ENCODE peak calls at places on chromosomes 5 and 9, in five cellular contexts. Q is GM23338, V is mucosa of descending colon, T is Peyer's patch, N is WTC11. U is an unnamed sample.

GRCh38 chr5:120655828-120656435 is 191.8 kb downstream of the PRR16 start:
- DNase-seq in Q (peak; percentile 51), V (no peak), T (peak; percentile 48), N (peak; percentile 59), U (no peak)

GRCh38 chr5:87885727-87886126 is 382.9 kb downstream of the TMEM161B start:
- DNase-seq in Q (no peak), V (no peak), T (no peak), N (no peak), U (no peak)

GRCh38 chr9:96317335-96317980 is 15.5 kb upstream of the HSD17B3 start:
- DNase-seq in Q (peak; percentile 75), V (peak; percentile 51), T (peak; percentile 73), N (no peak), U (peak; percentile 25)

GRCh38 chr9:137053944-137054931 is at the start of gene ENTPD2:
- DNase-seq in Q (peak; percentile 70), V (peak; percentile 89), T (peak; percentile 86), N (peak; percentile 56), U (peak; percentile 36)

GRCh38 chr5:88882321-88883038 is 504 bp downstream of the MEF2C start:
- DNase-seq in Q (no peak), V (no peak), T (no peak), N (no peak), U (no peak)

GRCh38 chr5:132962429-132962928 is 955 bp downstream of the AFF4 start:
- DNase-seq in Q (peak; percentile 62), V (no peak), T (peak; percentile 52), N (no peak), U (no peak)

GRCh38 chr5:116456036-116456435 is 118.6 kb downstream of the SEMA6A start:
- DNase-seq in Q (no peak), V (no peak), T (no peak), N (no peak), U (no peak)

GRCh38 chr9:35910613-35911488 is 1.6 kb downstream of the SPAAR start:
- DNase-seq in Q (peak; percentile 65), V (peak; percentile 74), T (peak; percentile 85), N (no peak), U (no peak)

GRCh38 chr5:124902097-124902821 is 155.8 kb upstream of the ZNF608 start:
- DNase-seq in Q (no peak), V (no peak), T (peak; percentile 74), N (no peak), U (peak; percentile 37)

GRCh38 chr9:3962467-3962866 is 337.4 kb downstream of the GLIS3 start:
- DNase-seq in Q (no peak), V (no peak), T (no peak), N (no peak), U (no peak)

GRCh38 chr9:37017546-37017945 is 16.5 kb downstream of the PAX5 start:
- DNase-seq in Q (no peak), V (no peak), T (no peak), N (no peak), U (no peak)

GRCh38 chr9:14400658-14400995 is 86.7 kb upstream of the NFIB start:
- DNase-seq in Q (peak; percentile 88), V (no peak), T (no peak), N (peak; percentile 37), U (no peak)

GRCh38 chr5:179805529-179806249 is 977 bp downstream of the MGAT4B start:
- DNase-seq in Q (peak; percentile 65), V (peak; percentile 70), T (no peak), N (peak; percentile 39), U (peak; percentile 46)

GRCh38 chr5:122705876-122706275 is 69.0 kb upstream of the SNX2 start:
- DNase-seq in Q (no peak), V (no peak), T (no peak), N (no peak), U (no peak)

GRCh38 chr5:125700380-125700856 is 722.8 kb upstream of the GRAMD2B start:
- DNase-seq in Q (no peak), V (no peak), T (no peak), N (no peak), U (no peak)

GRCh38 chr9:14372437-14373318 is 58.7 kb upstream of the NFIB start:
- DNase-seq in Q (peak; percentile 77), V (no peak), T (peak; percentile 53), N (no peak), U (no peak)

GRCh38 chr5:170149206-170149515 is 43.5 kb downstream of the FOXI1 start:
- DNase-seq in Q (no peak), V (no peak), T (no peak), N (no peak), U (no peak)

GRCh38 chr5:122102825-122103224 is 24.8 kb upstream of the LOX start:
- DNase-seq in Q (no peak), V (no peak), T (no peak), N (no peak), U (no peak)

GRCh38 chr5:136064510-136064909 is 35.7 kb downstream of the TGFBI start:
- DNase-seq in Q (no peak), V (no peak), T (no peak), N (no peak), U (no peak)

GRCh38 chr5:134837530-134838181 is 8.1 kb upstream of the C5orf24 start:
- DNase-seq in Q (no peak), V (no peak), T (no peak), N (no peak), U (no peak)

GRCh38 chr5:137164536-137164935 is 334.6 kb downstream of the SPOCK1 start:
- DNase-seq in Q (no peak), V (no peak), T (no peak), N (no peak), U (no peak)

GRCh38 chr5:134411228-134411545 is 494 bp downstream of the CDKN2AIPNL start:
- DNase-seq in Q (no peak), V (no peak), T (no peak), N (no peak), U (no peak)

GRCh38 chr5:98927242-98927987 is 1.4 kb downstream of the CHD1 start:
- DNase-seq in Q (peak; percentile 45), V (peak; percentile 39), T (peak; percentile 81), N (no peak), U (no peak)

GRCh38 chr9:110217656-110218099 is 9.7 kb upstream of the C9orf152 start:
- DNase-seq in Q (peak; percentile 78), V (no peak), T (no peak), N (no peak), U (no peak)

GRCh38 chr9:134205636-134206316 is 41.4 kb upstream of the RNU6ATAC start:
- DNase-seq in Q (no peak), V (no peak), T (peak; percentile 63), N (no peak), U (no peak)

GRCh38 chr5:147613359-147613758 is 103.5 kb upstream of the DPYSL3 start:
- DNase-seq in Q (no peak), V (no peak), T (no peak), N (no peak), U (no peak)

GRCh38 chr5:127447822-127448221 is 69.6 kb upstream of the PRRC1 start:
- DNase-seq in Q (no peak), V (no peak), T (no peak), N (no peak), U (no peak)

DNA sequence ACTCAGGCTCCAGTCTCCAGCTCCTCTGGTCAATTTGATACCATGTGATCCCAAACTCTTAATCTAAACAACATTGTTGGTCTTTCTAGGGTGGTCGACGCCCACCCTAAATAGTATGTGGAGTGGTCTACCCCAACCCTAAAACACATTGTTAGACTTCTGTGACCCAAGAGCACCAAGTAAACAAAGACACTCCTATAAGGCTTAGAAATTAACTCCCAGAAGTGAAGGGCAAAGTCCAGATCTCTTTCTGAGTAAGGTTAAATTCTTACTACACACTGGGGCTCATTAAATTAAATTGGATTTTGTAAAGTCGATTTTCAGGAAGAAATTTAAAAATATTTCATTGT is 75.0 kb downstream of the SLC44A1 start:
- DNase-seq in Q (no peak), V (no peak), T (no peak), N (no peak), U (no peak)
- TF ChIP-seq CTCF in Q (no peak), V (no peak), T (no peak), N (no peak), U (no peak)

DNA sequence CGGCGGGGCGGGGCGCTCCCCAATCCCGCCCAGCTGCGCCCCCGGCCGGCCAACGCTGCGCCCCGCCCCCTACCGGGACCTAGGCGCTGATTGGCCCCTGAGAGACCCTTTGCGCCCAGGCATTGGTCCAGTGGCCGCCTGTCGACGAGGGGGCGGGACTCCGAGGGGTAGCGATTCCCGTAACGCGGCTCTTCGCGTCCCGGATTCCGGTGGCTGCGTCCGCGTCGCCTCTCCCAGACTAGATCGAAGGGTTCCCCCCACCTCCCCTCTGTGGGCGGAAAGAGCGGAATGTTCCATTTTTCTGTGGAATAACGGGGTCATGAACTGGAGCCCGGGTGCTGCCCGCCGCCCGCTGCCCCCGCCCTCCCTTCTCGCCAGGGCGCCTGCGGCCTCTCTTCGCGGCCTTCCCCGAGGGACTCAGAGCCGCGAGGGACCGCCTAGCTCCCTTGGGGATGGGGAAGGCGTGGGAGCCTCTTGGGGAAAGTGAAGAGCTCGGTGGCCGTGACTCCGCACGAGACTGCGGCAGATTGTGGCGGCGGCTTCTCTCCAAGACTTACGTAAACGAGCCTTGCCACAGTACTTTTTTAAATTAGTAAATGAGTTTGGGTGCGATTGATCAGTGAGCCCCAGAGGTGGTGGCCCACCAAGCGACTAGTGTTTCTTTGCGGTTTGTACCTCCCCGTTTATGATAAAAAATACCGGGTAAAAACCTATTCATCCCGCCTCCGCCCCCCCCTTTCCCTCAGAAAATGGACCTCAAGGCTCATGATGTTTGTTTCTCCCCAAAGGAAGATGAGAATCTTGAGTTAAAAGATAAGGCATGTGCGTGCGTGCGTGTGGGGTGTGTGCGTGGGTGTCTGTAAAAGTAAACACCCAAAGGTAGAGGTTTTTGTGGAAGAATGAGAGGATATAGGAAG is 493 bp upstream of the IL6ST start:
- DNase-seq in Q (peak; percentile 98), V (peak; percentile 98), T (peak; percentile 98), N (peak; percentile 97), U (peak; percentile 95)
- TF ChIP-seq CTCF in Q (peak; percentile 8), V (no peak), T (no peak), N (no peak), U (no peak)

DNA sequence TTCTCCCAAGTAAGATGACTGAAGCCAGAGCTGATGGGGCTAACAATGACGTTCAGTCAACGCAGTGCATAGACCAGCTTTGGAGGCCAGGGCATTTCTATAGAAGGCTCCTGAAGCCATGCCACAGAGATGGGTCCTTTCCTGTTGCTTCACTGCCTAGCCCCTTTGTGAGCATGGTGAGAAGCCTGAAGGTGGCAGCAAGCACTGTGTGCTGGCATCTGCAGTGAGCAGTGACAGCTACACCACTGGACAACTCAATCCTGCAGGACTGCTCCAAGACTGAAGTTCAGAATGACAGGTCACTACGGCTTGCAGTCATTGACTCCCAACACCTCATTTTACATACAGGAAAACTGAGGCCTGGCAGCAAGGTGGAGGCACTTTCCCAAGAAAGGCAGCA is 229.0 kb downstream of the TSSK1B start:
- DNase-seq in Q (no peak), V (no peak), T (no peak), N (no peak), U (no peak)
- TF ChIP-seq CTCF in Q (peak; percentile 58), V (no peak), T (no peak), N (no peak), U (no peak)

DNA sequence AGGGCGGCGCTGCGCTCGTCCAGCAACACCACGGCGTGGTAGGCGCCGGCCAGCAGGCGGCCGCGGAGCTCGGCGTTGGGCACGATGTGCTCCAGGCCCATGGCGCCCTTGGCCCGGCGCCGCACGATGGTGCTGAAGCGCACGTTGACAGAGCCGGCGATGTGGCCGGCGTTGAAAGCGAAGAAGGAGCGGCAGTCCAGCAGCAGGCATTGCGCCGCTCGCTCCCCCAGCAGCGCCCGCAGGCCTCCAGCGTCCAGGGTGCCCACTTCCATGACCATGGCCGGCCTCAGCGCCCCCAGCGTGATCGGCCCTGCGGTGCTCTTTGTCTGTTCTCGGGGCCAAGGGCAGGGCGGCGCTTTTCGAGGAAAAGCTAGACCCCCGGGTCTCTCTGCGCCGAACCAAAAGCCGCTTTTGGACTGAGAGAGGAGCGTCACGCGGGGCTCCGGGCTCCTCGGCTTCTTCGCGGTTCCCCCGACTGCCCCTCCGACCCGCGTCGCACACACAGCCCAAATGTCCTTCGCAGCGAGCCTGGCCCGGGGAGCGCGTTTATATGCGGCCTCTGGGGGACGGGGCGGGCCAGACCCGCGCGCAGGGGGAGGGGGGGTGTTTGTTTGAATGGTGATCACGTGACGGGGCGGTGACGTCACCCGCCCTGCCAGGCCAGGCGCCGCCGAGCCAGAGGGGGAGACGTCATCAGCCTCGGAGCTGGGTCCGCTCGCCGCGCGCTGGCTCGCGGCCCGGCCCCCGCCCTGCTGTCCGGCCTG is at the start of gene DUSP1:
- DNase-seq in Q (peak; percentile 97), V (peak; percentile 99), T (peak; percentile 100), N (peak; percentile 97), U (peak; percentile 96)
- TF ChIP-seq CTCF in Q (peak; percentile 37), V (peak; percentile 29), T (peak; percentile 84), N (no peak), U (no peak)

U was measured in activated B cell treated with CpG ODN at 0.5 μM for 24 hours.